ENCODE peak calls at places on chromosome 16, in nine cellular contexts. Z, C, O, I, E, V, T, S and P are unnamed samples. For H3K36me3, the result is how much of the 10 kb centered on the place peaks cover.

GRCh38 chr16:84091460-84091859 is 25.3 kb downstream of the MBTPS1 start:
- DNase-seq in V (no peak), T (no peak), C (no peak), E (no peak), S (no peak), Z (no peak), I (no peak), O (no peak), P (no peak)

GRCh38 chr16:56679813-56680212 is 2.5 kb upstream of the MT1X start:
- DNase-seq in E (no peak), S (no peak), Z (no peak), O (peak), I (no peak), V (no peak), T (no peak), C (no peak), P (peak)

GRCh38 chr16:12245088-12245922 is 268.8 kb downstream of the SNX29 start:
- DNase-seq in Z (no peak), I (no peak), S (no peak), O (no peak), T (no peak), C (no peak), V (no peak), E (no peak), P (no peak)

GRCh38 chr16:8966781-8967436 is 3.2 kb upstream of the USP7 start:
- DNase-seq in T (no peak), C (no peak), S (no peak), V (no peak), E (no peak), Z (no peak), I (no peak), O (no peak), P (no peak)

GRCh38 chr16:27899736-27900135 is 163.8 kb downstream of the GSG1L start:
- DNase-seq in C (no peak), V (no peak), Z (no peak), S (no peak), O (no peak), E (no peak), I (no peak), T (no peak), P (no peak)

GRCh38 chr16:1766231-1766630 is 5.1 kb downstream of the NME3 start:
- DNase-seq in Z (no peak), C (no peak), S (no peak), O (no peak), T (no peak), E (no peak), V (no peak), I (no peak), P (no peak)

GRCh38 chr16:47229053-47229640 is 85.4 kb upstream of the NETO2 start:
- DNase-seq in I (no peak), T (no peak), O (no peak), S (no peak), E (no peak), C (no peak), Z (no peak), V (no peak), P (no peak)

GRCh38 chr16:77812856-77813523 is 24.6 kb downstream of the VAT1L start:
- DNase-seq in O (no peak), I (no peak), C (no peak), Z (no peak), S (no peak), T (no peak), E (no peak), V (no peak), P (no peak)

GRCh38 chr16:9566099-9566498 is 474.7 kb downstream of the HAPSTR1 start:
- DNase-seq in I (no peak), T (no peak), Z (no peak), V (no peak), E (no peak), S (no peak), O (no peak), C (no peak), P (no peak)

GRCh38 chr16:89023621-89024511 is 46.9 kb upstream of the CBFA2T3 start:
- DNase-seq in I (no peak), Z (no peak), V (no peak), E (no peak), C (no peak), T (no peak), O (no peak), S (no peak), P (no peak)

GRCh38 chr16:15484662-15485061 is 50.3 kb downstream of the BMERB1 start:
- DNase-seq in I (no peak), C (no peak), S (no peak), E (peak), V (no peak), O (no peak), Z (no peak), T (peak), P (no peak)

GRCh38 chr16:14125030-14125681 is 54.0 kb downstream of the MRTFB start:
- DNase-seq in O (no peak), C (no peak), Z (no peak), T (no peak), I (no peak), V (no peak), S (no peak), E (no peak), P (no peak)

GRCh38 chr16:57316390-57317017 is 32.0 kb upstream of the PLLP start:
- DNase-seq in I (no peak), E (peak), Z (no peak), O (no peak), C (no peak), S (peak), T (peak), V (peak), P (peak)

GRCh38 chr16:26605872-26606271 is 460.9 kb upstream of the C16orf82 start:
- DNase-seq in I (no peak), O (no peak), E (no peak), S (no peak), Z (no peak), T (no peak), C (no peak), V (no peak), P (no peak)

GRCh38 chr16:79932564-79932963 is 332.0 kb upstream of the MAF start:
- DNase-seq in S (peak), O (no peak), C (no peak), T (no peak), E (no peak), I (no peak), Z (no peak), V (no peak), P (no peak)

GRCh38 chr16:27515874-27516353 is 33.8 kb downstream of the GTF3C1 start:
- DNase-seq in Z (no peak), O (peak), T (peak), V (no peak), E (peak), C (no peak), I (no peak), S (peak), P (no peak)

GRCh38 chr16:24883714-24884151 is 38.0 kb downstream of the SLC5A11 start:
- DNase-seq in S (no peak), Z (no peak), C (no peak), T (no peak), I (no peak), E (no peak), O (no peak), V (no peak), P (no peak)

GRCh38 chr16:48157794-48158193 is 2.0 kb upstream of the ABCC12 start:
- DNase-seq in S (no peak), C (no peak), O (no peak), E (no peak), Z (no peak), V (no peak), T (no peak), I (no peak), P (no peak)

GRCh38 chr16:3175157-3176153 is 12.5 kb upstream of the OR1F1 start:
- DNase-seq in V (no peak), Z (no peak), O (no peak), E (peak), C (no peak), I (no peak), T (peak), S (peak), P (no peak)

GRCh38 chr16:23869052-23869451 is 33.3 kb downstream of the PRKCB start:
- DNase-seq in V (no peak), I (no peak), O (no peak), Z (no peak), E (no peak), C (no peak), S (no peak), T (no peak), P (no peak)

GRCh38 chr16:65689726-65690125 is 567.9 kb upstream of the CDH11 start:
- DNase-seq in I (no peak), T (no peak), Z (no peak), S (no peak), O (no peak), C (no peak), V (no peak), E (no peak), P (no peak)

GRCh38 chr16:31016018-31016417 is 5.6 kb upstream of the STX1B start:
- DNase-seq in C (no peak), S (no peak), T (no peak), E (no peak), Z (no peak), I (no peak), O (peak), V (no peak), P (no peak)

GRCh38 chr16:56355786-56356275 is 69.5 kb downstream of the AMFR start:
- DNase-seq in V (no peak), Z (peak), O (no peak), I (no peak), C (no peak), E (peak), T (no peak), S (no peak), P (no peak)

GRCh38 chr16:89507834-89508590 is at the start of gene SPG7:
- DNase-seq in T (peak), E (peak), I (peak), Z (peak), C (no peak), V (peak), S (peak), O (peak), P (peak)

GRCh38 chr16:74094514-74094913 is 202.1 kb upstream of the PSMD7 start:
- DNase-seq in C (no peak), V (no peak), E (no peak), T (no peak), S (no peak), Z (no peak), I (no peak), O (no peak), P (no peak)
- H3K36me3 ChIP-seq in C (under half), V (under half), E (under half), T (under half), S (under half), Z (under half), I (under half), O (under half), P (under half)

GRCh38 chr16:66996324-66996982 is 8.1 kb downstream of the CES4A start:
- DNase-seq in Z (no peak), E (peak), O (peak), I (no peak), S (peak), V (peak), T (peak), C (peak), P (no peak)

GRCh38 chr16:67001159-67001486 is 12.7 kb downstream of the CES4A start:
- DNase-seq in S (no peak), V (no peak), Z (no peak), O (peak), T (no peak), C (no peak), E (no peak), I (no peak), P (peak)

GRCh38 chr16:66996983-66997358 is 8.6 kb downstream of the CES4A start:
- DNase-seq in T (no peak), S (no peak), Z (no peak), I (no peak), C (no peak), O (no peak), V (no peak), E (no peak), P (no peak)

GRCh38 chr16:67001726-67002125 is 13.3 kb downstream of the CES4A start:
- DNase-seq in Z (no peak), O (no peak), S (no peak), E (no peak), C (no peak), T (no peak), I (no peak), V (no peak), P (no peak)

DNA sequence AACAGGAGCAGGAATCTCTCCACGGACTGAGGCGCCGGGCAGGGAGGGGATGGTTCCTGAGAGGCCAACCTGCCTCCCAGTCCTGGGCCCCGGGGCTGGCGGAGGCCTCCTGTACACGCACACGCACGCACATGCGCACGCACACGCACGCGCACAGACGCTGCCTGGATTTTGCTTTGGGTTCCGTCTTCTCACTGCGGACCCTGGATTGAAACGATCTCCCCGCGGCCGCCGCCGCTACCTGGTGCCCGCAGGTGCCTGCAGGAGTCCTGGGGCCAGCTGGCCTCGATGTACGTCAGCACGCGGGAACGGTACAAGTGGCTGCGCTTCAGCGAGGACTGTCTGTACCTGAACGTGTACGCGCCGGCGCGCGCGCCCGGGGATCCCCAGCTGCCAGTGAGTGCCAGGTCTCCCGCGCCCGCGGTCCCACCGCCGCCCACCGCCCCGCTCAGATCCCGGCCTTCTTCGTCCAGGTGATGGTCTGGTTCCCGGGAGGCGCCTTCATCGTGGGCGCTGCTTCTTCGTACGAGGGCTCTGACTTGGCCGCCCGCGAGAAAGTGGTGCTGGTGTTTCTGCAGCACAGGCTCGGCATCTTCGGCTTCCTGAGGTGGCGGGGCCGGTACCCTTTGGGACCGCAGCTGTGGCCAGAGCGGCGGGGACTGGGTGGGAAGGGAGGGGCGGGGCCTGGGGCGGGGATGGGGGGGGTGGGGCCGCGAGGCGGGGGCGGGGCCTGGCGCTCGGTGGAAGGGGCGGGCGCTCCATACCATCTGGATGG is 12.2 kb downstream of the CES4A start:
- DNase-seq in E (peak), V (peak), S (no peak), C (no peak), O (peak), T (peak), I (peak), Z (peak), P (peak)
- H3K27ac ChIP-seq in E (no peak), V (peak), S (no peak), C (peak), O (peak), T (no peak), I (no peak), Z (peak), P (no peak)

GRCh38 chr16:10964039-10964890 is 19.9 kb downstream of the CLEC16A start:
- DNase-seq in C (peak), S (peak), E (peak), V (peak), T (peak), Z (peak), O (peak), I (peak), P (peak)
- H3K4me3 ChIP-seq in C (peak), S (no peak), E (no peak), V (no peak), T (no peak), Z (no peak), O (no peak), I (no peak), P (no peak)

DNA sequence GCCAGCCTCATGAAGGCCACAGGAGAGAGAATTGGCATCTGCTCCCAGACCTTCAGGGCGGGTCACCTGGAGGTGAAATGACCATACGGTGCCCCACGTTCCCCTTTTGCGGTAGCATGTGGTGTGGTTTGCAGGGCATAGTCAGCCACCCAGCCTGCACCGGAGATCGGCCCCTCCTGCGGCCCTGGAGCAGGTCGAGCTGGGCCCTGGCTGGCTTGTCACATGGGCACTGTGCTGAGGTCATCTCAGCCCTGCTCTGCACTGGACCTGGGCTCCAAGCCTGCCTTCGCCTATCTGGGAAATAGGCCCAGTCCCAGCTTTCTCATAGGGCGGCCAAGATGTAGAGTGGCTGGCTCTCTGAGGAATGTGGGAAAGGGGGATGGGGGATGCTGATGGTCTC is 16.2 kb downstream of the GSE1 start:
- DNase-seq in C (no peak), V (no peak), I (no peak), S (no peak), Z (no peak), E (no peak), O (no peak), T (no peak), P (no peak)
- H3K36me3 ChIP-seq in C (under half), V (under half), I (under half), S (under half), Z (under half), E (under half), O (under half), T (under half), P (under half)

DNA sequence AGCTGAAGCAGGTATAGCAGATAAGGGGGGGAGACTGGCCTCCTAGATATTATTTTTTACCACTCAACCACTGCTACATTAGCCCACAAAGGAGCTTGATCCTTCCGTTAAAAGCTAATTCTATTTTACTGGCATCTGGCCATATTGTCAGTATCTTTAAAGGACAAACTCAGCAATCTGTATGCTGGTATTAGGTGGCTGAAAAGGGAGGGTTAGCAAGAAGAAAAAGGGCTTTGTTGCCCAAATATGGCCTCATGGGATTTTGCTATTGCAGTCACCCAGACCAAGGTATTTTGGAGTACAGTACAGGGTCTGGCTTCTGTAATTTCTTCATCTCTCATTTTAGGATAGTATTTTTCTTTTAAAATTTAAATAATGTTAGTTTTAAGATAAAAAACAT is 14.4 kb downstream of the RFWD3 start:
- DNase-seq in V (no peak), E (no peak), S (no peak), C (no peak), I (no peak), Z (no peak), O (no peak), T (no peak), P (no peak)
- H3K27ac ChIP-seq in V (no peak), E (peak), S (no peak), C (no peak), I (no peak), Z (no peak), O (no peak), T (no peak), P (no peak)